ENCODE peak calls at places on chromosome 1, in five cellular contexts. M is KBM-7; I is stimulated activated CD4-positive, alpha-beta T cell treated with anti-CD3 and anti-CD28 coated beads, Interleukin-12 subunit alpha, Interleukin-12 subunit beta, amount 100 ng/mL, for 4 hours; Z is GM12892; H is suprapubic skin. Y is an unnamed sample.

GRCh38 chr1:226558293-226558692 is 9.7 kb downstream of the STUM start:
- DNase-seq in M (no peak), H (no peak), Z (no peak), I (no peak), Y (no peak)

GRCh38 chr1:113095790-113096455 is 22.9 kb downstream of the LRIG2 start:
- DNase-seq in Z (no peak), M (no peak), I (no peak), H (no peak), Y (no peak)

GRCh38 chr1:170908942-170909341 is 26.4 kb upstream of the MROH9 start:
- DNase-seq in M (no peak), I (no peak), Z (no peak), H (no peak), Y (no peak)

GRCh38 chr1:102858695-102859094 is 249.6 kb downstream of the COL11A1 start:
- DNase-seq in H (no peak), I (no peak), M (no peak), Z (no peak), Y (no peak)

GRCh38 chr1:157585984-157586383 is 11.9 kb downstream of the FCRL4 start:
- DNase-seq in H (no peak), Z (no peak), I (no peak), M (no peak), Y (no peak)

GRCh38 chr1:52867060-52867845 is 24.7 kb downstream of the ZYG11A start:
- DNase-seq in I (no peak), M (no peak), Z (peak), H (no peak), Y (no peak)

GRCh38 chr1:206925116-206925736 is 3.5 kb upstream of the FCMR start:
- DNase-seq in H (no peak), Z (peak), M (peak), I (no peak), Y (no peak)

GRCh38 chr1:110872366-110872744 is 593 bp upstream of the CD53 start:
- DNase-seq in M (no peak), H (no peak), Z (no peak), I (no peak), Y (no peak)

GRCh38 chr1:75125161-75125681 is 9.0 kb upstream of the LHX8 start:
- DNase-seq in Z (no peak), H (no peak), M (no peak), I (no peak), Y (no peak)

GRCh38 chr1:183460596-183460995 is 11.7 kb upstream of the SMG7 start:
- DNase-seq in M (no peak), H (no peak), Z (no peak), I (no peak), Y (no peak)

GRCh38 chr1:59699227-59699847 is 115.4 kb upstream of the HOOK1 start:
- DNase-seq in M (peak), I (no peak), H (no peak), Z (no peak), Y (no peak)

GRCh38 chr1:173661271-173661670 is 8.4 kb downstream of the ANKRD45 start:
- DNase-seq in H (no peak), Z (no peak), I (no peak), M (no peak), Y (no peak)

GRCh38 chr1:209485167-209485566 is 98.3 kb upstream of the CAMK1G start:
- DNase-seq in M (no peak), I (no peak), H (no peak), Z (no peak), Y (no peak)

GRCh38 chr1:151716771-151717631 is at the start of gene CELF3:
- DNase-seq in I (no peak), M (no peak), H (no peak), Z (no peak), Y (peak)

GRCh38 chr1:91609571-91609970 is 108.9 kb downstream of the CDC7 start:
- DNase-seq in I (no peak), Z (no peak), H (no peak), M (no peak), Y (peak)

GRCh38 chr1:117564227-117565082 is 41.4 kb upstream of the TENT5C start:
- DNase-seq in H (no peak), I (no peak), Z (no peak), M (peak), Y (no peak)

GRCh38 chr1:60374537-60374936 is 301.0 kb upstream of the C1orf87 start:
- DNase-seq in I (no peak), Z (no peak), M (no peak), H (no peak), Y (no peak)

GRCh38 chr1:149848340-149848771 is 51.0 kb upstream of the BOLA1 start:
- DNase-seq in Z (no peak), H (no peak), I (no peak), M (peak), Y (no peak)

GRCh38 chr1:176829261-176829976 is 335.1 kb downstream of the ASTN1 start:
- DNase-seq in Z (no peak), H (no peak), M (no peak), I (no peak), Y (no peak)